ENCODE peak calls at places on chromosome 5, in six cellular contexts. A is neuronal stem cell, I is IMR-90, O is mesenchymal stem cell, R is trophoblast cell, W is H1. K is an unnamed sample.

GRCh38 chr5:56659991-56660390 is 155.4 kb upstream of the MAP3K1 start:
- DNase-seq in A (no peak), I (no peak), O (no peak), R (no peak), W (no peak), K (no peak)

GRCh38 chr5:129499208-129499852 is 39.2 kb downstream of the ADAMTS19 start:
- DNase-seq in A (no peak), I (no peak), O (no peak), R (no peak), W (no peak), K (no peak)

GRCh38 chr5:173823721-173824567 is 64.2 kb upstream of the CPEB4 start:
- DNase-seq in A (peak), I (peak), O (peak), R (peak), W (peak), K (no peak)

GRCh38 chr5:77224672-77225355 is 14.3 kb downstream of the PDE8B start:
- DNase-seq in A (no peak), I (peak), O (peak), R (peak), W (no peak), K (no peak)

GRCh38 chr5:59798862-59799667 is 94.5 kb downstream of the PDE4D start:
- DNase-seq in A (no peak), I (no peak), O (peak), R (no peak), W (no peak), K (no peak)

GRCh38 chr5:170603578-170604565 is 100.1 kb downstream of the KCNIP1 start:
- DNase-seq in A (peak), I (peak), O (peak), R (no peak), W (peak), K (peak)

GRCh38 chr5:34517249-34517648 is 138.9 kb upstream of the RAI14 start:
- DNase-seq in A (no peak), I (peak), O (peak), R (no peak), W (no peak), K (no peak)

GRCh38 chr5:52924458-52924857 is 64.7 kb upstream of the ITGA2 start:
- DNase-seq in A (no peak), I (no peak), O (no peak), R (no peak), W (no peak), K (no peak)

GRCh38 chr5:6858419-6858818 is 145.2 kb downstream of the TENT4A start:
- DNase-seq in A (no peak), I (no peak), O (no peak), R (no peak), W (no peak), K (no peak)

GRCh38 chr5:175895701-175896102 is 24.3 kb downstream of the CPLX2 start:
- DNase-seq in A (no peak), I (no peak), O (no peak), R (no peak), W (no peak), K (no peak)

GRCh38 chr5:106097308-106097707 is 1573.4 kb downstream of the EFNA5 start:
- DNase-seq in A (no peak), I (peak), O (no peak), R (no peak), W (no peak), K (no peak)

GRCh38 chr5:73093943-73094342 is 26.4 kb upstream of the TMEM171 start:
- DNase-seq in A (no peak), I (peak), O (peak), R (peak), W (no peak), K (no peak)

DNA sequence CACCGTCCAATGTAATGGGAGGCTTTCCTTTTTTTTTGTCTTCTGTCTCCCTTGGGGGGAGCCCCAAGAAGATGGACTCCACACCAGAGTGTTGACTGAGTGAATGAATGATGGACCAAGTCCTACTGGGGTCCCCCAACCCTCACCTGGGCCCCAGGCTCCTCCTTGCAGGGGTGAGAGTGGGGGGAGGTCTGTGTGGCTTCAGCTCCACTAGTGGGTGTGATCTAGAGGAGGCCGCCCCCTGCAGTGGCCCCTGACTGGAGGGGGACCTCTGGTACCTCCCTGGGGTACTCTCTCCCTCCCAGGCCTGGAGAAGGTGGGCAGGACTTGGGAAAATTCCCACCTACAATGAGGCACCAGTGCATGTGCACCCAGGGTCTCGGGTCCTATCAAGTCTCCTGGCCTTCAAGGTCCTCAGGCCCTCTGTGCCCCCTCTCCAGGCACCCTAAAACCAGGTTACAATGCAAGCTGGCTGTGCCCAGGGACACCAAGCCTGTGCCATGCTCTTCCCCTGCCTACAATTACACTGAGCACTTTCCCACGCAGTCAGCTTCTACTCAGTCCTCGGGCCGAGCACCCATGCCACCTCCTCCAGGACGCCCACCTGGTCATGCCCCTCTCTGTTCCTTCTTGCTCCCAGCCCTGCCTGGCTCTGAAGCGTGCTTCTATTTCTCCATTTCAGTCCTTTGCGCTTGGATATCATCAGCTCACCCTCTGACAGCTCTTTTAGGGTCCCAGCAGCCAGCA is 117.2 kb upstream of the PHYKPL start:
- DNase-seq in A (no peak), I (no peak), O (no peak), R (no peak), W (no peak), K (no peak)
- H3K14ac ChIP-seq in A (peak), I (no peak), O (no peak), R (no peak), W (no peak), K (no peak)

GRCh38 chr5:2403296-2403695 is 348.2 kb downstream of the IRX2 start:
- DNase-seq in A (no peak), I (no peak), O (no peak), R (no peak), W (no peak), K (no peak)

GRCh38 chr5:2399804-2400203 is 351.7 kb downstream of the IRX2 start:
- DNase-seq in A (no peak), I (no peak), O (no peak), R (no peak), W (no peak), K (no peak)
- H2BK120ac ChIP-seq in A (no peak), I (no peak), O (no peak), R (no peak), W (no peak), K (no peak)

GRCh38 chr5:9782806-9783560 is 152.8 kb upstream of the TAS2R1 start:
- DNase-seq in A (no peak), I (peak), O (peak), R (no peak), W (no peak), K (no peak)
- H3K14ac ChIP-seq in A (no peak), I (peak), O (no peak), R (no peak), W (no peak), K (no peak)

GRCh38 chr5:38607396-38607795 is 51.0 kb upstream of the LIFR start:
- DNase-seq in A (no peak), I (peak), O (peak), R (no peak), W (no peak), K (no peak)
- H2BK120ac ChIP-seq in A (no peak), I (peak), O (no peak), R (no peak), W (no peak), K (no peak)

GRCh38 chr5:135398160-135398854 is 724 bp downstream of the MACROH2A1 start:
- DNase-seq in A (peak), I (no peak), O (peak), R (no peak), W (no peak), K (peak)
- H3K14ac ChIP-seq in A (no peak), I (peak), O (peak), R (peak), W (no peak), K (peak)

GRCh38 chr5:78905084-78905938 is 79.8 kb downstream of the ARSB start:
- DNase-seq in A (no peak), I (peak), O (peak), R (no peak), W (no peak), K (no peak)
- H2BK120ac ChIP-seq in A (no peak), I (peak), O (no peak), R (no peak), W (no peak), K (no peak)

GRCh38 chr5:127096328-127096993 is 23.2 kb upstream of the C5orf63 start:
- DNase-seq in A (no peak), I (no peak), O (no peak), R (no peak), W (no peak), K (no peak)
- H3K14ac ChIP-seq in A (no peak), I (no peak), O (no peak), R (no peak), W (no peak), K (no peak)